ENCODE peak calls at places on chromosomes 4 and X, in four cellular contexts. Z is stimulated activated CD4-positive, alpha-beta T cell treated with anti-CD3 and anti-CD28 coated beads, Interleukin-12 subunit alpha, Interleukin-12 subunit beta, amount 100 ng/mL, for 4 hours; F is kidney glomerular epithelial cell; G is glutamatergic neuron. A is an unnamed sample.

GRCh38 chrX:133985164-133986007 is at the start of gene GPC3:
- DNase-seq in Z (peak; percentile 36), F (peak; percentile 16), G (peak; percentile 72), A (peak; percentile 80)

GRCh38 chrX:71292669-71293379 is 8.7 kb upstream of the ITGB1BP2 start:
- DNase-seq in Z (no peak), F (no peak), G (no peak), A (no peak)

GRCh38 chrX:120358687-120359086 is 3.2 kb upstream of the ATP1B4 start:
- DNase-seq in Z (peak; percentile 18), F (peak; percentile 66), G (peak; percentile 29), A (peak; percentile 9)

GRCh38 chr4:25823632-25824031 is 39.2 kb downstream of the SEL1L3 start:
- DNase-seq in Z (no peak), F (no peak), G (no peak), A (no peak)

GRCh38 chr4:5858020-5858769 is 34.7 kb downstream of the CRMP1 start:
- DNase-seq in Z (no peak), F (no peak), G (no peak), A (no peak)

GRCh38 chr4:47071863-47072441 is 40.6 kb downstream of the GABRB1 start:
- DNase-seq in Z (no peak), F (peak; percentile 65), G (no peak), A (no peak)

GRCh38 chr4:182752158-182752910 is 164.9 kb downstream of the DCTD start:
- DNase-seq in Z (no peak), F (peak; percentile 17), G (no peak), A (no peak)

GRCh38 chrX:23904096-23904495 is 3.6 kb downstream of the APOO start:
- DNase-seq in Z (no peak), F (no peak), G (no peak), A (no peak)

GRCh38 chr4:123939621-123940020 is 543.0 kb downstream of the SPRY1 start:
- DNase-seq in Z (no peak), F (peak; percentile 58), G (no peak), A (no peak)

GRCh38 chr4:128810871-128811570 is 1.5 kb downstream of the JADE1 start:
- DNase-seq in Z (peak; percentile 76), F (peak; percentile 69), G (peak; percentile 70), A (peak; percentile 88)

GRCh38 chr4:113604955-113605354 is 156.6 kb downstream of the CAMK2D start:
- DNase-seq in Z (no peak), F (no peak), G (no peak), A (no peak)

GRCh38 chrX:15188039-15188438 is 81.8 kb downstream of the ASB9 start:
- DNase-seq in Z (no peak), F (no peak), G (no peak), A (no peak)

GRCh38 chr4:53563824-53564223 is 27.5 kb downstream of the LNX1 start:
- DNase-seq in Z (peak; percentile 3), F (no peak), G (no peak), A (no peak)

GRCh38 chr4:9762823-9763475 is 18.5 kb upstream of the DRD5 start:
- DNase-seq in Z (no peak), F (peak; percentile 62), G (peak; percentile 51), A (peak; percentile 52)

GRCh38 chrX:85084770-85085393 is 81.2 kb downstream of the APOOL start:
- DNase-seq in Z (no peak), F (peak; percentile 2), G (no peak), A (peak; percentile 25)

GRCh38 chrX:138710311-138710791 is 1.2 kb downstream of the FGF13 start:
- DNase-seq in Z (no peak), F (no peak), G (peak; percentile 21), A (peak; percentile 12)

GRCh38 chr4:4426511-4427477 is 39.9 kb downstream of the NSG1 start:
- DNase-seq in Z (no peak), F (no peak), G (no peak), A (peak; percentile 37)

GRCh38 chrX:147958316-147958715 is 22.8 kb upstream of the FMR1NB start:
- DNase-seq in Z (no peak), F (peak; percentile 0), G (no peak), A (no peak)

GRCh38 chr4:123547167-123547817 is 150.7 kb downstream of the SPRY1 start:
- DNase-seq in Z (no peak), F (no peak), G (peak; percentile 22), A (peak; percentile 67)

GRCh38 chr4:74891037-74891436 is 41.9 kb upstream of the PARM1 start:
- DNase-seq in Z (no peak), F (no peak), G (no peak), A (no peak)

GRCh38 chrX:110795645-110796510 is at the start of gene CHRDL1:
- DNase-seq in Z (no peak), F (no peak), G (peak; percentile 41), A (peak; percentile 71)

GRCh38 chr4:92455956-92456355 is 152.2 kb downstream of the GRID2 start:
- DNase-seq in Z (no peak), F (no peak), G (no peak), A (no peak)

GRCh38 chrX:53089224-53089842 is 4.6 kb upstream of the KANTR start:
- DNase-seq in Z (no peak), F (peak; percentile 36), G (peak; percentile 43), A (no peak)

GRCh38 chr4:76708986-76709385 is 189.0 kb downstream of the SOWAHB start:
- DNase-seq in Z (no peak), F (no peak), G (no peak), A (no peak)